ENCODE peak calls at places on chromosomes 6 and 20, in four cellular contexts. J is posterior vena cava, O is pancreas, F is endothelial cell. A is an unnamed sample.

GRCh38 chr6:14703586-14703985 is 542.3 kb upstream of the JARID2 start:
- DNase-seq in J (no peak), O (no peak), F (no peak), A (no peak)

GRCh38 chr20:45945678-45946148 is 11.2 kb downstream of the PCIF1 start:
- DNase-seq in J (no peak), O (no peak), F (no peak), A (no peak)

GRCh38 chr6:28658475-28659249 is 133.0 kb downstream of the GPX5 start:
- DNase-seq in J (no peak), O (no peak), F (peak), A (no peak)

GRCh38 chr6:142478117-142478516 is 176.3 kb downstream of the ADGRG6 start:
- DNase-seq in J (no peak), O (no peak), F (no peak), A (no peak)

GRCh38 chr20:36528875-36529425 is 12.4 kb upstream of the MYL9 start:
- DNase-seq in J (peak), O (no peak), F (no peak), A (no peak)

GRCh38 chr20:31695849-31696804 is 26.5 kb downstream of the BCL2L1 start:
- DNase-seq in J (peak), O (peak), F (no peak), A (peak)

GRCh38 chr6:31403283-31403989 is at the start of gene MICA:
- DNase-seq in J (peak), O (peak), F (peak), A (peak)

GRCh38 chr6:117538615-117539014 is 56.1 kb downstream of the DCBLD1 start:
- DNase-seq in J (no peak), O (no peak), F (no peak), A (no peak)

GRCh38 chr20:38759135-38759534 is 10.9 kb downstream of the ACTR5 start:
- DNase-seq in J (no peak), O (no peak), F (no peak), A (no peak)

GRCh38 chr6:168095171-168095691 is 16.2 kb upstream of the FRMD1 start:
- DNase-seq in J (peak), O (no peak), F (no peak), A (no peak)

GRCh38 chr6:27503436-27504030 is 30.6 kb upstream of the ZNF184 start:
- DNase-seq in J (no peak), O (peak), F (peak), A (no peak)

GRCh38 chr20:4406627-4407026 is 315.1 kb upstream of the PRND start:
- DNase-seq in J (no peak), O (no peak), F (no peak), A (no peak)

GRCh38 chr6:150744522-150745260 is 120.8 kb upstream of the MTHFD1L start:
- DNase-seq in J (no peak), O (no peak), F (no peak), A (no peak)

GRCh38 chr20:6485376-6485775 is 282.1 kb upstream of the BMP2 start:
- DNase-seq in J (no peak), O (no peak), F (no peak), A (no peak)

GRCh38 chr6:40715501-40716403 is 128.6 kb upstream of the LRFN2 start:
- DNase-seq in J (no peak), O (no peak), F (no peak), A (no peak)

GRCh38 chr20:63848003-63848911 is 13.0 kb upstream of the ABHD16B start:
- DNase-seq in J (no peak), O (no peak), F (peak), A (no peak)